ENCODE peak calls at places on chromosomes 12 and 14, in nine cellular contexts. S is stimulated activated CD8-positive, alpha-beta memory T cell treated with anti-CD3 and anti-CD28 coated beads, Interleukin-15, amount 100 ng/mL, for 24 hours; D is endothelial cell of umbilical vein; K is omental fat pad; J is CD8-positive, alpha-beta T cell; T is body of pancreas; B is GM03348; O is B cell; A is natural killer cell. L is an unnamed sample.
A peak's percentile ranks its signal among the peaks of the same experiment; 100 is the strongest.

GRCh38 chr12:46933947-46934346 is 108.2 kb upstream of the SLC38A4 start:
- DNase-seq in A (no peak), B (peak; percentile 61), D (peak; percentile 71), J (no peak), O (peak; percentile 16), S (no peak), K (no peak), T (peak; percentile 20), L (no peak)

GRCh38 chr12:26791328-26791791 is 41.6 kb downstream of the ITPR2 start:
- DNase-seq in D (no peak), T (no peak), J (no peak), B (peak; percentile 30), O (peak; percentile 43), K (no peak), A (no peak), S (no peak), L (no peak)

GRCh38 chr14:57464013-57464730 is 29.5 kb downstream of the CCDC198 start:
- DNase-seq in T (no peak), O (peak; percentile 10), B (no peak), S (no peak), A (no peak), D (no peak), J (no peak), K (no peak), L (no peak)

GRCh38 chr12:121534495-121535148 is 46.2 kb downstream of the KDM2B start:
- DNase-seq in B (no peak), O (peak; percentile 84), K (no peak), J (peak; percentile 70), D (no peak), T (no peak), A (peak; percentile 40), S (no peak), L (no peak)

GRCh38 chr12:124675881-124676688 is 108.7 kb upstream of the NCOR2 start:
- DNase-seq in S (no peak), J (no peak), O (no peak), T (peak; percentile 51), A (no peak), K (no peak), B (peak; percentile 68), D (no peak), L (no peak)

GRCh38 chr14:97994020-97994531 is 1196.9 kb downstream of the VRK1 start:
- DNase-seq in D (no peak), B (no peak), S (no peak), K (no peak), T (no peak), A (no peak), O (no peak), J (peak; percentile 75), L (no peak)

GRCh38 chr12:64998327-64999156 is 122.6 kb downstream of the WIF1 start:
- DNase-seq in B (no peak), O (no peak), A (no peak), J (no peak), T (peak; percentile 25), D (no peak), S (no peak), K (no peak), L (no peak)

GRCh38 chr12:75944097-75944904 is 87.3 kb downstream of the PHLDA1 start:
- DNase-seq in S (no peak), J (no peak), B (peak; percentile 72), T (no peak), A (no peak), K (no peak), O (peak; percentile 2), D (peak; percentile 86), L (no peak)

GRCh38 chr12:91613223-91613779 is 430.7 kb upstream of the DCN start:
- DNase-seq in S (no peak), J (no peak), D (no peak), B (no peak), T (no peak), K (no peak), O (no peak), A (no peak), L (no peak)

GRCh38 chr14:90850487-90850886 is 34.3 kb upstream of the TTC7B start:
- DNase-seq in K (no peak), S (no peak), O (no peak), D (peak; percentile 82), T (peak; percentile 15), A (no peak), B (no peak), J (no peak), L (no peak)

GRCh38 chr14:105155071-105155651 is 13.4 kb downstream of the JAG2 start:
- DNase-seq in A (no peak), K (no peak), S (no peak), T (no peak), O (no peak), B (no peak), J (no peak), D (no peak), L (no peak)

GRCh38 chr12:70078161-70078560 is 165.1 kb upstream of the CNOT2 start:
- DNase-seq in D (no peak), A (no peak), T (no peak), B (no peak), O (no peak), J (no peak), S (no peak), K (no peak), L (no peak)

GRCh38 chr12:3795096-3795799 is 42.3 kb upstream of the CRACR2A start:
- DNase-seq in O (no peak), S (no peak), D (no peak), K (no peak), A (no peak), J (no peak), B (no peak), T (peak; percentile 2), L (no peak)

GRCh38 chr12:57147641-57147944 is 174 bp upstream of the LRP1-AS start:
- DNase-seq in D (peak; percentile 44), A (no peak), O (no peak), J (no peak), B (peak; percentile 44), T (no peak), S (no peak), K (no peak), L (no peak)

GRCh38 chr14:28652782-28653181 is 113.8 kb upstream of the FOXG1 start:
- DNase-seq in T (no peak), O (no peak), B (no peak), K (no peak), J (no peak), A (no peak), D (no peak), S (no peak), L (no peak)

GRCh38 chr14:68628605-68629310 is 164.1 kb downstream of the ZFP36L1 start:
- DNase-seq in K (no peak), S (no peak), B (no peak), O (peak; percentile 39), A (peak; percentile 42), D (no peak), J (peak; percentile 63), T (peak; percentile 83), L (peak; percentile 57)

GRCh38 chr14:29820785-29821184 is 106.9 kb downstream of the PRKD1 start:
- DNase-seq in O (no peak), J (no peak), T (no peak), B (no peak), A (no peak), S (no peak), D (no peak), K (no peak), L (no peak)

GRCh38 chr12:11143352-11143751 is 8.9 kb upstream of the TAS2R30 start:
- DNase-seq in K (no peak), B (no peak), A (no peak), T (no peak), S (no peak), O (no peak), J (no peak), D (no peak), L (no peak)

GRCh38 chr14:29528889-29529288 is 398.8 kb downstream of the PRKD1 start:
- DNase-seq in T (no peak), J (no peak), O (no peak), A (no peak), K (no peak), D (no peak), B (no peak), S (no peak), L (no peak)

GRCh38 chr12:91778938-91779400 is 366.7 kb downstream of the BTG1 start:
- DNase-seq in B (peak; percentile 67), S (no peak), J (peak; percentile 51), T (peak; percentile 41), A (no peak), O (peak; percentile 22), D (peak; percentile 55), K (peak; percentile 31), L (peak; percentile 46)

GRCh38 chr14:61116369-61116768 is 135.3 kb downstream of the SLC38A6 start:
- DNase-seq in K (no peak), S (no peak), B (no peak), O (no peak), A (no peak), J (no peak), T (no peak), D (no peak), L (no peak)

GRCh38 chr12:9634177-9634803 is 26.6 kb upstream of the KLRB1 start:
- DNase-seq in S (no peak), T (peak; percentile 72), K (peak; percentile 54), A (peak; percentile 56), J (peak; percentile 86), D (peak; percentile 70), B (peak; percentile 55), O (peak; percentile 83), L (peak; percentile 62)

GRCh38 chr14:68173227-68173972 is 353.8 kb downstream of the RAD51B start:
- DNase-seq in A (no peak), S (no peak), O (no peak), K (no peak), J (no peak), B (peak; percentile 4), T (no peak), D (no peak), L (no peak)